ENCODE peak calls at places on chromosomes 12 and 14, in five cellular contexts. F, A, K, C and E are unnamed samples.

GRCh38 chr12:13282861-13283260 is 86.3 kb downstream of the EMP1 start:
- DNase-seq in F (no peak), A (no peak), K (no peak), C (no peak), E (no peak)

GRCh38 chr14:74947353-74948227 is 7.8 kb downstream of the PGF start:
- DNase-seq in F (no peak), A (no peak), K (no peak), C (no peak), E (no peak)

GRCh38 chr14:49858383-49858782 is 5.8 kb upstream of the NEMF start:
- DNase-seq in F (no peak), A (no peak), K (peak), C (no peak), E (no peak)

GRCh38 chr12:124314207-124314606 is 19.3 kb downstream of the RFLNA start:
- DNase-seq in F (no peak), A (no peak), K (no peak), C (no peak), E (no peak)

GRCh38 chr12:46472893-46473633 is 100.5 kb upstream of the SLC38A2 start:
- DNase-seq in F (no peak), A (no peak), K (no peak), C (no peak), E (no peak)

GRCh38 chr14:100159107-100159864 is at the start of gene DEGS2:
- DNase-seq in F (peak), A (peak), K (peak), C (peak), E (no peak)

GRCh38 chr12:52280796-52281560 is 6.5 kb downstream of the KRT86 start:
- DNase-seq in F (no peak), A (no peak), K (no peak), C (peak), E (no peak)

GRCh38 chr12:77354766-77355362 is 289.5 kb upstream of the E2F7 start:
- DNase-seq in F (no peak), A (no peak), K (no peak), C (no peak), E (no peak)

GRCh38 chr14:101707863-101708620 is 53.5 kb upstream of the PPP2R5C start:
- DNase-seq in F (no peak), A (no peak), K (no peak), C (no peak), E (no peak)

GRCh38 chr14:68759017-68759569 is 33.8 kb downstream of the ZFP36L1 start:
- DNase-seq in F (no peak), A (no peak), K (no peak), C (no peak), E (no peak)

GRCh38 chr12:31832740-31833540 is 104.1 kb upstream of the AMN1 start:
- DNase-seq in F (no peak), A (no peak), K (peak), C (no peak), E (no peak)

GRCh38 chr12:25056011-25056410 is 107.1 kb upstream of the BCAT1 start:
- DNase-seq in F (no peak), A (no peak), K (no peak), C (no peak), E (no peak)

GRCh38 chr12:56271031-56271430 is 4.3 kb downstream of the COQ10A start:
- DNase-seq in F (no peak), A (peak), K (no peak), C (peak), E (no peak)

GRCh38 chr12:89236748-89237428 is 115.4 kb downstream of the DUSP6 start:
- DNase-seq in F (no peak), A (no peak), K (no peak), C (no peak), E (no peak)

GRCh38 chr14:37232907-37233481 is 35.3 kb downstream of the MIPOL1 start:
- DNase-seq in F (peak), A (peak), K (no peak), C (peak), E (no peak)

GRCh38 chr14:37591941-37592287 is 3.1 kb downstream of the FOXA1 start:
- DNase-seq in F (no peak), A (no peak), K (no peak), C (no peak), E (no peak)

GRCh38 chr12:79267580-79267979 is 403.0 kb downstream of the SYT1 start:
- DNase-seq in F (no peak), A (no peak), K (no peak), C (no peak), E (no peak)

GRCh38 chr14:32607399-32607798 is 278.3 kb downstream of the AKAP6 start:
- DNase-seq in F (no peak), A (no peak), K (no peak), C (no peak), E (no peak)

GRCh38 chr14:58598028-58598850 is 39.5 kb upstream of the DACT1 start:
- DNase-seq in F (no peak), A (no peak), K (no peak), C (no peak), E (no peak)

GRCh38 chr14:71497645-71498086 is 434.6 kb upstream of the RGS6 start:
- DNase-seq in F (no peak), A (no peak), K (peak), C (no peak), E (no peak)